ENCODE peak calls at places on chromosome 1, in eight cellular contexts. M is K562, W is HCT116, S is transverse colon, R is HepG2, C is stomach, F is sigmoid colon, J is spleen. B is an unnamed sample. For H3K4me1, the result is how much of the 10 kb centered on the place peaks cover.

GRCh38 chr1:28519946-28520725 is 14.3 kb downstream of the RCC1 start:
- DNase-seq in M (no peak), W (no peak), S (no peak), R (no peak), C (no peak), F (no peak), J (no peak), B (no peak)

GRCh38 chr1:3504151-3504822 is 49.8 kb downstream of the ARHGEF16 start:
- DNase-seq in M (no peak), W (peak), S (no peak), R (no peak), C (no peak), F (peak), J (no peak), B (no peak)

GRCh38 chr1:205272541-205272940 is 44.8 kb downstream of the TMCC2 start:
- DNase-seq in M (no peak), W (no peak), S (no peak), R (no peak), C (no peak), F (no peak), J (no peak), B (no peak)

GRCh38 chr1:223189903-223190724 is 47.1 kb upstream of the TLR5 start:
- DNase-seq in M (no peak), W (peak), S (no peak), R (no peak), C (no peak), F (no peak), J (no peak), B (no peak)

GRCh38 chr1:25549273-25550154 is 6.1 kb downstream of the LDLRAP1 start:
- DNase-seq in M (peak), W (peak), S (peak), R (peak), C (peak), F (peak), J (peak), B (no peak)

GRCh38 chr1:187041104-187041503 is 212.4 kb downstream of the PLA2G4A start:
- DNase-seq in M (no peak), W (no peak), S (no peak), R (no peak), C (no peak), F (no peak), J (no peak), B (no peak)

GRCh38 chr1:30307182-30307581 is 416.2 kb downstream of the MATN1 start:
- DNase-seq in M (no peak), W (no peak), S (no peak), R (no peak), C (no peak), F (no peak), J (no peak), B (no peak)

GRCh38 chr1:61079276-61079897 is 3.0 kb upstream of the NFIA start:
- DNase-seq in M (no peak), W (no peak), S (peak), R (no peak), C (no peak), F (no peak), J (no peak), B (no peak)

GRCh38 chr1:152125834-152126443 is 10.7 kb upstream of the TCHH start:
- DNase-seq in M (no peak), W (no peak), S (no peak), R (no peak), C (no peak), F (no peak), J (no peak), B (no peak)

GRCh38 chr1:25022361-25023189 is 92.5 kb upstream of the RUNX3 start:
- DNase-seq in M (peak), W (peak), S (peak), R (peak), C (peak), F (peak), J (peak), B (peak)

GRCh38 chr1:12244078-12244477 is 14.2 kb downstream of the VPS13D start:
- DNase-seq in M (peak), W (no peak), S (no peak), R (no peak), C (no peak), F (no peak), J (no peak), B (no peak)

GRCh38 chr1:35449334-35450008 is 107.7 kb downstream of the KIAA0319L start:
- DNase-seq in M (no peak), W (no peak), S (no peak), R (no peak), C (no peak), F (no peak), J (no peak), B (no peak)

GRCh38 chr1:227541129-227541528 is 22.2 kb upstream of the ZNF678 start:
- DNase-seq in M (no peak), W (no peak), S (no peak), R (no peak), C (no peak), F (no peak), J (peak), B (no peak)

GRCh38 chr1:214029796-214030195 is 42.0 kb downstream of the PROX1 start:
- DNase-seq in M (no peak), W (no peak), S (no peak), R (no peak), C (no peak), F (no peak), J (no peak), B (no peak)

DNA sequence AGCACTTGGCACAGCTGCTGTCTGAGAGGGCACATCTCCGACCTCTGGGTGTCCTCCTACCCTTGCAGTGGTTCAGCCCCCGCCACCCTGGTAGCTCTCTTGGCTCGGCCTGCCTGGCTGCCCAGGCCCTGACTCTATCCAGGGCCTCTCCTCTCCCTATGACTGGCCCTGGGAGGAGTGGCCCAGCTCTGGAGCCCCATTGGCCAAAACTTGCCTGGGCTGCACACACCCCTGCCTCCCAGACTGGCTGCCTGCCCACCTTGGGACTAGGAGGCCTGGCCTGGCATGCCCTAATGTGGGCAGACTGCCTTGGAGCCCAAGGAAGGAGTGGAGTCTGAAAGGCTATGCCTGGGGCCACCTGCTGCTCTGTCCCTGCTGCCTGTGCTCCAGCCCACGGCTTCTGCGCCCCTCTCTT is 33.6 kb downstream of the ACOT11 start:
- DNase-seq in M (no peak), W (peak), S (peak), R (peak), C (peak), F (peak), J (no peak), B (peak)
- TF ChIP-seq POLR2AphosphoS5 in M (no peak), W (no peak), S (peak), R (no peak), C (peak), F (peak), J (no peak), B (peak)

GRCh38 chr1:1471389-1472045 is at the start of gene ATAD3B:
- DNase-seq in M (peak), W (peak), S (peak), R (peak), C (peak), F (peak), J (peak), B (peak)
- TF ChIP-seq POLR2A in M (peak), W (peak), S (peak), R (no peak), C (no peak), F (peak), J (no peak), B (peak)

DNA sequence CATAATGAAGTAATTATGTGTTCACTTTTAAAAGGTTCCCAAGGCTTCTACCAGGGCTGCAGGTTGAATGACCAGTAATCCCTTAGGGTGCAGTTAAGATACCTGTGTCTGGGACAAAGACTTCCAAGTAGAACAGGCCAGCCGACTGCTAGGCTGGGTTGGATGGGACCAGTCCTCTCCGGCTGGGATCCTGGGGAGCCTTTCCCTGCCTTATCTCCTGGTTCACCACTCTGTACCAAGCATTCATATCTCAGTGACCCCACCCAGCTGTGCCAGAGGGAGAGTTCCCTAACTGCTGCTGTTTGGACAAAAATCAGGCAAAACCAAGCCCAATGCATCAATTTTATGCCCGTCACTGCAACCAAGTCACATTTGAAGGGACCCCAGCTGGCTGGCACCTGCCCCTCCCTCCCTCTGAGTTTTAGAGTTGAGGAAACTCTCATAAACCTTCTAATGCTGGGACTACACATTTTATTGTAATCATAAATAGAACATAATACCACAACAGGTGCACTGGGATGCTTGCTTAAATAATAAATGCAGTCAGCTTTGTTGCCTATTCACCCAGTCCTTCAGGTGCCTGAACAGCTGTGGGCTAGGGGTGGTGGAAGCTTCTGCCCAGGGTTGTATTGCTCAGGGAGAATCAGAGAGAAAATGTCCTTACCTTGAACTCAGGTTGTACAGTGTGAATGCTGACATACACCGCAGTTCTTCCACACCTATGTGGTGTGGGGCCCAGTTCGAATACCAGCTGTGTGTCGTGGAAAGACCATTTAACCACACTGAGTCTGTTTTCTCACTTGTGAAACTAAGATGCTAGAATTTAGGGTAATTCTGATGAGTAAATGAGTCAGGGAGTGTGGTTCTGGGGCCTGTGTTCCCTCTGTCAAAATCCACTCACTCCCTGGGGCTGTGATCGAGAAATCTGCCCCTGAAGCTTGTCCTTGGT is 115.9 kb upstream of the ATP1A1 start:
- DNase-seq in M (no peak), W (no peak), S (peak), R (no peak), C (peak), F (no peak), J (no peak), B (no peak)
- H3K4me1 ChIP-seq in M (under half), W (under half), S (under half), R (under half), C (under half), F (under half), J (under half), B (under half)

GRCh38 chr1:23554481-23555224 is 4.6 kb downstream of the ID3 start:
- DNase-seq in M (peak), W (peak), S (peak), R (peak), C (peak), F (peak), J (peak), B (peak)
- TF ChIP-seq POLR2AphosphoS5 in M (peak), W (peak), S (peak), R (peak), C (peak), F (peak), J (peak), B (peak)

DNA sequence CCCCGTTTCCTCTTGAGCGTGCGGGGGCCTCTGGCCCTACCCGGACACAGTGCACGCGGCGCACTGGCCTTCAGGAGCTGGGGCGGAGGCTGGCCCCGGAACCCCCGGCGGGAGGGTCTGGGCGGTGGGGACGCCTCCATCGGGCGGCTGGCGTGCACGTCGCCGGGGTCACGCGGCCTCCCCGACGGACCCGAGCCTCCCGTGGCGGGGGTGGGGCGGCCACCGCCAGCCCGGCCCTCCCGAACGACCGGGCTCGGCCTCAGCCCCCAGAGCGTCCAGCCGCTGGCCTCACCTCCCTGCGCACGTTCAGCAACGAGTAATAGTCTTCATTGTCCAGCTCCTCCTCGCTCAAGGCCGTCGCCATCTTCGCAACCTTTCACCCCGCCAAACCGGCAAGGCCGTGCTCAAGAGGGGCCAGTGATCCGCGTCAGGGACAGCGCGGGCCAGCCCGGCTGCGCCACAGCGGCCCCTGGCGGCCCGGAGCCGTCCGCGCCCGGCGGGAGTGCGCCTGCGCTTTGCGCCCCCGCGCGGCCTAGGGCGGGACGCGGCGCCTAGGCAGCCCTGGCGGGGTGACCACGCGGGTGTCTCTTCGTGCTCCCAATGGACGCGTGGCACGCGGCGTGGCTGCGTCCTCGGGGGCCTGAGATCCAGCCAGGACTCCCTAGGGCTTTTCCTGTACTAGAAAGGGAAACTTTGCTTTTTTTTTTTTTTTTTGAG is at the start of gene DNAJC11:
- DNase-seq in M (peak), W (peak), S (peak), R (peak), C (peak), F (peak), J (peak), B (peak)
- TF ChIP-seq POLR2A in M (peak), W (peak), S (peak), R (peak), C (no peak), F (no peak), J (no peak), B (no peak)

GRCh38 chr1:21926814-21927530 is 10.1 kb downstream of the HSPG2 start:
- DNase-seq in M (peak), W (no peak), S (no peak), R (no peak), C (no peak), F (peak), J (no peak), B (no peak)

GRCh38 chr1:21929951-21930615 is 7.0 kb downstream of the HSPG2 start:
- DNase-seq in M (no peak), W (no peak), S (peak), R (no peak), C (no peak), F (no peak), J (no peak), B (no peak)

GRCh38 chr1:21926065-21926464 is 11.0 kb downstream of the HSPG2 start:
- DNase-seq in M (no peak), W (no peak), S (no peak), R (no peak), C (no peak), F (no peak), J (no peak), B (no peak)

GRCh38 chr1:21925334-21925940 is 11.7 kb downstream of the HSPG2 start:
- DNase-seq in M (no peak), W (no peak), S (no peak), R (no peak), C (no peak), F (no peak), J (no peak), B (no peak)

GRCh38 chr1:21927531-21928237 is 9.4 kb downstream of the HSPG2 start:
- DNase-seq in M (peak), W (no peak), S (peak), R (peak), C (peak), F (peak), J (no peak), B (no peak)
- H3K4me1 ChIP-seq in M (half or more), W (half or more), S (half or more), R (half or more), C (half or more), F (half or more), J (half or more), B (under half)

GRCh38 chr1:78277253-78277652 is 213.5 kb upstream of the PTGFR start:
- DNase-seq in M (no peak), W (no peak), S (no peak), R (no peak), C (no peak), F (no peak), J (no peak), B (no peak)

GRCh38 chr1:78280626-78281025 is 210.1 kb upstream of the PTGFR start:
- DNase-seq in M (no peak), W (no peak), S (no peak), R (no peak), C (no peak), F (no peak), J (no peak), B (no peak)

GRCh38 chr1:78281580-78281979 is 209.2 kb upstream of the PTGFR start:
- DNase-seq in M (no peak), W (no peak), S (no peak), R (no peak), C (no peak), F (no peak), J (no peak), B (no peak)

GRCh38 chr1:78275906-78276690 is 214.7 kb upstream of the PTGFR start:
- DNase-seq in M (no peak), W (no peak), S (no peak), R (no peak), C (no peak), F (no peak), J (no peak), B (no peak)

GRCh38 chr1:78279051-78279450 is 211.7 kb upstream of the PTGFR start:
- DNase-seq in M (no peak), W (no peak), S (no peak), R (no peak), C (no peak), F (no peak), J (no peak), B (no peak)
- TF ChIP-seq POLR2AphosphoS5 in M (no peak), W (no peak), S (no peak), R (no peak), C (peak), F (no peak), J (no peak), B (no peak)

B was measured in prostate gland.